ENCODE peak calls at places on chromosomes 4 and X, in seven cellular contexts. Z is non-pigmented ciliary epithelial cell; Q is head of caudate nucleus; Y is COR-L47; O is anterior cingulate cortex; I is activated effector memory CD4-positive, alpha-beta T cell treated with anti-CD3 and anti-CD28 coated beads, Interleukin-2, amount 50 U/mL, for 16 hours; T is NCI-H2081. N is an unnamed sample.

GRCh38 chr4:156638332-156638731 is 333.3 kb downstream of the PDGFC start:
- DNase-seq in Z (no peak), Q (no peak), Y (no peak), O (no peak), I (no peak), T (no peak), N (no peak)

GRCh38 chr4:99151452-99151851 is 7.4 kb upstream of the ADH4 start:
- DNase-seq in Z (no peak), Q (no peak), Y (no peak), O (no peak), I (no peak), T (no peak), N (no peak)

GRCh38 chrX:47706575-47706974 is 47.6 kb upstream of the UXT start:
- DNase-seq in Z (no peak), Q (no peak), Y (no peak), O (no peak), I (no peak), T (no peak), N (no peak)

GRCh38 chr4:84734037-84734436 is 151.1 kb downstream of the CDS1 start:
- DNase-seq in Z (no peak), Q (no peak), Y (no peak), O (no peak), I (no peak), T (no peak), N (no peak)

GRCh38 chrX:48578661-48579128 is 4.4 kb downstream of the RBM3 start:
- DNase-seq in Z (no peak), Q (no peak), Y (no peak), O (no peak), I (no peak), T (no peak), N (no peak)

GRCh38 chrX:345020-345925 is 26.7 kb upstream of the GTPBP6 start:
- DNase-seq in Z (no peak), Q (no peak), Y (no peak), O (no peak), I (no peak), T (no peak), N (no peak)

GRCh38 chr4:108417923-108418322 is 202.5 kb upstream of the RPL34 start:
- DNase-seq in Z (peak; percentile 44), Q (no peak), Y (no peak), O (no peak), I (no peak), T (no peak), N (no peak)

GRCh38 chr4:8239226-8239625 is 30.3 kb upstream of the HTRA3 start:
- DNase-seq in Z (no peak), Q (no peak), Y (no peak), O (no peak), I (no peak), T (no peak), N (no peak)

GRCh38 chr4:139892973-139893736 is 227.5 kb downstream of the MGST2 start:
- DNase-seq in Z (no peak), Q (no peak), Y (no peak), O (no peak), I (no peak), T (no peak), N (no peak)

GRCh38 chrX:137052641-137053235 is 18.9 kb upstream of the GPR101 start:
- DNase-seq in Z (no peak), Q (peak; percentile 21), Y (no peak), O (no peak), I (peak; percentile 69), T (no peak), N (peak; percentile 25)

GRCh38 chrX:149638860-149639259 is 7.3 kb upstream of the TMEM185A start:
- DNase-seq in Z (no peak), Q (no peak), Y (no peak), O (no peak), I (no peak), T (no peak), N (no peak)

GRCh38 chrX:107747596-107748161 is 27.9 kb downstream of the TSC22D3 start:
- DNase-seq in Z (no peak), Q (peak; percentile 32), Y (peak; percentile 49), O (no peak), I (no peak), T (peak; percentile 57), N (no peak)

GRCh38 chr4:158777423-158777822 is 8.6 kb downstream of the FNIP2 start:
- DNase-seq in Z (no peak), Q (no peak), Y (no peak), O (no peak), I (no peak), T (no peak), N (no peak)

GRCh38 chr4:2255501-2256155 is 6.3 kb downstream of the MXD4 start:
- DNase-seq in Z (no peak), Q (peak; percentile 88), Y (no peak), O (no peak), I (peak; percentile 51), T (peak; percentile 30), N (peak; percentile 14)

GRCh38 chr4:55125763-55126541 is 557 bp upstream of the KDR start:
- DNase-seq in Z (no peak), Q (no peak), Y (no peak), O (no peak), I (no peak), T (no peak), N (no peak)

GRCh38 chr4:99403380-99404194 is 31.6 kb downstream of the ADH7 start:
- DNase-seq in Z (no peak), Q (no peak), Y (no peak), O (no peak), I (no peak), T (no peak), N (no peak)

GRCh38 chr4:71294301-71294700 is 44.5 kb upstream of the SLC4A4 start:
- DNase-seq in Z (no peak), Q (no peak), Y (no peak), O (no peak), I (no peak), T (no peak), N (no peak)

GRCh38 chr4:70863099-70863790 is 23.6 kb upstream of the GRSF1 start:
- DNase-seq in Z (no peak), Q (no peak), Y (no peak), O (no peak), I (no peak), T (no peak), N (no peak)

GRCh38 chrX:12984629-12985303 is 9.9 kb downstream of the TMSB4X start:
- DNase-seq in Z (no peak), Q (no peak), Y (peak; percentile 63), O (no peak), I (peak; percentile 75), T (peak; percentile 31), N (peak; percentile 72)

GRCh38 chr4:22539251-22539650 is 23.4 kb upstream of the ADGRA3 start:
- DNase-seq in Z (no peak), Q (no peak), Y (no peak), O (no peak), I (no peak), T (no peak), N (no peak)

N was measured in activated CD4-positive, alpha-beta memory T cell treated with anti-CD3 and anti-CD28 coated beads, Interleukin-2, amount 10 ng/mL, durations not matched to agents 7 days and 5 days.